ENCODE peak calls at places on chromosomes 1 and 21, in four cellular contexts. S, W, C and M are unnamed samples.

GRCh38 chr1:118958140-118958539 is 30.0 kb downstream of the TBX15 start:
- DNase-seq in S (no peak), W (no peak), C (no peak), M (no peak)

GRCh38 chr1:26852701-26853100 is 10.2 kb upstream of the SFN start:
- DNase-seq in W (no peak), S (no peak), C (no peak), M (no peak)

GRCh38 chr1:175887981-175888428 is 144.6 kb upstream of the TNR start:
- DNase-seq in S (peak; percentile 61), W (peak; percentile 36), C (peak; percentile 43), M (no peak)

GRCh38 chr1:6535214-6535613 is 19.1 kb downstream of the NOL9 start:
- DNase-seq in W (no peak), S (no peak), C (no peak), M (no peak)

GRCh38 chr1:198628064-198628455 is 10.8 kb upstream of the PTPRC start:
- DNase-seq in C (no peak), W (no peak), S (no peak), M (no peak)

GRCh38 chr1:169149555-169150286 is 43.2 kb downstream of the ATP1B1 start:
- DNase-seq in S (no peak), C (no peak), W (no peak), M (no peak)

GRCh38 chr1:160761886-160762285 is 22.8 kb downstream of the SLAMF7 start:
- DNase-seq in S (no peak), C (peak; percentile 55), W (no peak), M (peak; percentile 84)

GRCh38 chr1:219405531-219406331 is 207.2 kb downstream of the ZC3H11B start:
- DNase-seq in S (no peak), W (no peak), C (no peak), M (no peak)

GRCh38 chr1:175222296-175222938 is 29.8 kb upstream of the KIAA0040 start:
- DNase-seq in W (no peak), C (no peak), S (no peak), M (peak; percentile 97)

GRCh38 chr1:21786640-21787039 is 3.7 kb upstream of the USP48 start:
- DNase-seq in C (no peak), W (no peak), S (no peak), M (no peak)

GRCh38 chr1:164064501-164064900 is 494.5 kb upstream of the PBX1 start:
- DNase-seq in C (no peak), S (no peak), W (no peak), M (peak; percentile 0)

GRCh38 chr1:185581961-185582725 is 152.0 kb upstream of the HMCN1 start:
- DNase-seq in S (no peak), W (no peak), C (peak; percentile 32), M (no peak)

GRCh38 chr1:92953491-92953890 is 7.8 kb downstream of the DIPK1A start:
- DNase-seq in C (no peak), S (no peak), W (no peak), M (no peak)

GRCh38 chr1:160707171-160708109 is 4.2 kb downstream of the CD48 start:
- DNase-seq in S (no peak), W (no peak), C (no peak), M (no peak)

GRCh38 chr1:243409284-243409683 is 153.4 kb downstream of the SDCCAG8 start:
- DNase-seq in C (peak; percentile 61), W (no peak), S (no peak), M (no peak)

GRCh38 chr1:164651378-164651951 is 92.5 kb downstream of the PBX1 start:
- DNase-seq in C (no peak), S (no peak), W (no peak), M (no peak)

GRCh38 chr21:41333752-41334151 is 17.2 kb downstream of the FAM3B start:
- DNase-seq in S (no peak), C (no peak), W (no peak), M (no peak)

GRCh38 chr1:198529414-198529813 is 11.1 kb downstream of the ATP6V1G3 start:
- DNase-seq in S (no peak), C (peak; percentile 78), W (no peak), M (no peak)

GRCh38 chr1:72280131-72280530 is 2.2 kb downstream of the NEGR1 start:
- DNase-seq in W (no peak), S (no peak), C (no peak), M (no peak)

GRCh38 chr1:203116048-203116810 is 11.3 kb upstream of the ADORA1 start:
- DNase-seq in S (no peak), W (peak; percentile 52), C (no peak), M (no peak)

GRCh38 chr1:35876988-35877387 is 6.0 kb upstream of the AGO1 start:
- DNase-seq in C (peak; percentile 40), S (no peak), W (no peak), M (no peak)

GRCh38 chr1:15207829-15208429 is 39.1 kb upstream of the FHAD1 start:
- DNase-seq in S (no peak), C (no peak), W (no peak), M (no peak)
- H3K4me1 ChIP-seq in S (peaks cover 13% of the 10 kb centered on the region), C (peaks cover 23% of the 10 kb centered on the region), W (no peaks in the 10 kb centered on the region), M (peaks cover 3% of the 10 kb centered on the region)

GRCh38 chr1:235021815-235022214 is 106.8 kb downstream of the TOMM20 start:
- DNase-seq in S (no peak), W (no peak), C (no peak), M (no peak)
- H3K27ac ChIP-seq in S (peak overlapping the region; percentile 80), W (no peak overlapping the region), C (no peak overlapping the region), M (no peak overlapping the region)

GRCh38 chr1:39266269-39266668 is 61.8 kb downstream of the MACF1 start:
- DNase-seq in W (no peak), S (no peak), C (peak; percentile 20), M (no peak)
- TF ChIP-seq CTCF in W (no peak), S (no peak), C (peak; percentile 41), M (peak; percentile 55)

DNA sequence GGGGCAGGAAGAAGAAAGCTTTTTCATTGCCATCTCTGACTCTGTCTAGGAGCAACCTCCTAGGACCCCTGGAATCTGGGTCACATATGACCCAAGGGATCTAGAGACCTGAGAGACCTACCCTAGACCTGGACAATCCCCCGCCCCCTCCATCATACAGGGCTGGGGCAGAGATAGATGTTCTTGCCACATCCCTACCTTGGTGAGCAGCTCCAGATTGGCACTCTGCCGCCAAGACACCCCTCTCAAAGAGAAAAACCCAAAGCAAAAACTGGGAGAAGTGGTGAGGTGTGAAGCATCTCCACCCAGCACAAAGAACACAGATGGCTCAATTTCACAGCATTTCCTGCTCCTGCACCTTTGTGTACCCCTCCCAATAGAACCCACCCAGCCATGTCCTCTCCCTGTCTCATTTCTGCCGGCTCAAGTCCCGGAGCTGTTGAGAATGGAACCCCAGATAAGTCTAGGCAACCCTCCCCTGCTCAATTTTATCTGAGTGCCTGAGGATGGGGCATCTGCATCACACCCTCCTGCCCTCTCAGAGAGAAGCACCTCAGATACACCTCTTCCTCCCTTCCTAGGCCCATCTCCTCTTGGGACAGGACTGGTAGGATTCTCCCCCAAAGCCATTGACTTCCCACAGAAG is 1.2 kb downstream of the KIF21B start:
- DNase-seq in W (no peak), S (no peak), C (no peak), M (no peak)
- H3K4me1 ChIP-seq in W (peaks cover 18% of the 10 kb centered on the region), S (peaks cover 24% of the 10 kb centered on the region), C (peaks cover 8% of the 10 kb centered on the region), M (peaks cover 8% of the 10 kb centered on the region)

GRCh38 chr1:228802386-228803221 is 67.3 kb downstream of the RHOU start:
- DNase-seq in W (no peak), C (no peak), S (no peak), M (no peak)

GRCh38 chr1:228798548-228798947 is 63.3 kb downstream of the RHOU start:
- DNase-seq in S (no peak), W (no peak), C (no peak), M (no peak)

GRCh38 chr1:228801068-228801467 is 65.8 kb downstream of the RHOU start:
- DNase-seq in C (no peak), W (no peak), S (no peak), M (no peak)

GRCh38 chr1:228798047-228798446 is 62.8 kb downstream of the RHOU start:
- DNase-seq in C (no peak), S (no peak), W (no peak), M (no peak)

GRCh38 chr1:228799929-228800328 is 64.7 kb downstream of the RHOU start:
- DNase-seq in W (no peak), C (no peak), S (no peak), M (no peak)
- H3K27ac ChIP-seq in W (no peak overlapping the region), C (no peak overlapping the region), S (no peak overlapping the region), M (no peak overlapping the region)

DNA sequence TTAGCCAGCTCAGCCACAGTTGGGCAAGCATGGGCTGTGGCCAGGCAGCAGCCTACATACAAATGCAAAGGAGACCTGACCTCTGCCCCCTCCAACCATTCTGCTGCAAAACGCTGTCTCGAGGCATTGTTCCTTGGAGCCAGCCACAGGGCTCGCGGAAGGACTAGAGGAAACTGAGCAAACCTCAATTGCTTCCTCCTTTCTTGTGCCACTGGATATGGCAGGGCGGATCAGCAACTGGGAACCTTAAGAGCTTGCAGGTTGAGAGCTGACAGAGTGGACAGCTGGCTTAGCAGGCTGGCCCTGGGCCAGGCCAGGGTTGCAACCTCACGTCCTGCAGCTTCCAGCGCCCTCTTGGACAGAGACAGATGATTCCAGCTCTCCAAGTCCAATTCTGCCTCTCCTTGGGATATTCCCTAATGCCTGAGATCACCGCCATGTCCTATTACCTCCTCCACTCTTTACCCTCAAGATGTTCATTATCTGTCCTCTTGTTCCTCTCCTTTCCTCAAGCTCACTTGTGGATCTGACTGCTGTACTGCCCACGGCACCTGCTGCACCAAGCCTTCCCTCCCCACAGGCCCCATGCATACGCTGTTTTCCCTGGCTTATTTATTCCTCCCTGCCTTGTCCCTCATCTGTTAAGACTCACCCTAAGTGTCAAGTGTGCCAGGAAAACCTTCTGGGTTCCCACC is 67.5 kb downstream of the SDC3 start:
- DNase-seq in C (no peak), S (peak; percentile 40), W (peak; percentile 64), M (no peak)
- TF ChIP-seq CTCF in C (no peak), S (peak; percentile 18), W (no peak), M (no peak)

GRCh38 chr1:31943546-31944184 is 5.5 kb upstream of the PTP4A2 start:
- DNase-seq in C (no peak), W (no peak), S (no peak), M (no peak)
- H3K4me1 ChIP-seq in C (peaks cover 24% of the 10 kb centered on the region), W (peaks cover 24% of the 10 kb centered on the region), S (peaks cover 26% of the 10 kb centered on the region), M (peaks cover 10% of the 10 kb centered on the region)

GRCh38 chr1:51484591-51484990 is 34.5 kb downstream of the EPS15 start:
- DNase-seq in S (no peak), C (peak; percentile 9), W (no peak), M (no peak)
- H3K27ac ChIP-seq in S (no peak overlapping the region), C (no peak overlapping the region), W (no peak overlapping the region), M (no peak overlapping the region)

GRCh38 chr1:111419037-111419436 is 8.5 kb downstream of the OVGP1 start:
- DNase-seq in W (no peak), S (no peak), C (no peak), M (no peak)

GRCh38 chr1:111424281-111424680 is 3.3 kb downstream of the OVGP1 start:
- DNase-seq in C (no peak), W (no peak), S (no peak), M (no peak)

GRCh38 chr1:111420377-111420776 is 7.2 kb downstream of the OVGP1 start:
- DNase-seq in W (no peak), C (no peak), S (no peak), M (no peak)

GRCh38 chr1:111417755-111418154 is 9.8 kb downstream of the OVGP1 start:
- DNase-seq in C (peak; percentile 58), W (no peak), S (no peak), M (no peak)

GRCh38 chr1:111422546-111423391 is 4.8 kb downstream of the OVGP1 start:
- DNase-seq in S (no peak), C (peak; percentile 96), W (no peak), M (peak; percentile 38)
- TF ChIP-seq CTCF in S (no peak), C (peak; percentile 50), W (no peak), M (no peak)